ENCODE peak calls at places on chromosome 14, in five cellular contexts. F, K, Q, U and Z are unnamed samples. For H3K4me1, the result is how much of the 10 kb centered on the place peaks cover.

GRCh38 chr14:69715725-69716482 is 51.0 kb upstream of the SRSF5 start:
- DNase-seq in F (no peak), K (peak), Q (peak), U (no peak), Z (no peak)

GRCh38 chr14:77037886-77038511 is 9.5 kb upstream of the IRF2BPL start:
- DNase-seq in F (no peak), K (no peak), Q (no peak), U (no peak), Z (peak)

GRCh38 chr14:68757618-68758081 is 35.2 kb downstream of the ZFP36L1 start:
- DNase-seq in F (no peak), K (peak), Q (no peak), U (no peak), Z (no peak)

GRCh38 chr14:90568405-90568804 is 171.6 kb downstream of the CALM1 start:
- DNase-seq in F (no peak), K (peak), Q (no peak), U (no peak), Z (no peak)

GRCh38 chr14:37545174-37545573 is 49.9 kb downstream of the FOXA1 start:
- DNase-seq in F (no peak), K (no peak), Q (no peak), U (no peak), Z (no peak)

GRCh38 chr14:94611179-94611578 is 1.0 kb upstream of the SERPINA3 start:
- DNase-seq in F (no peak), K (no peak), Q (no peak), U (no peak), Z (no peak)

GRCh38 chr14:93274055-93274806 is 58.6 kb downstream of the BTBD7 start:
- DNase-seq in F (no peak), K (no peak), Q (no peak), U (no peak), Z (no peak)

GRCh38 chr14:100747021-100747586 is 20.4 kb downstream of the DLK1 start:
- DNase-seq in F (peak), K (no peak), Q (no peak), U (no peak), Z (no peak)

GRCh38 chr14:31208546-31209424 is 1.2 kb upstream of the HECTD1 start:
- DNase-seq in F (no peak), K (no peak), Q (no peak), U (no peak), Z (no peak)

GRCh38 chr14:61280092-61280525 is 1.0 kb downstream of the TMEM30B start:
- DNase-seq in F (no peak), K (no peak), Q (peak), U (peak), Z (no peak)

DNA sequence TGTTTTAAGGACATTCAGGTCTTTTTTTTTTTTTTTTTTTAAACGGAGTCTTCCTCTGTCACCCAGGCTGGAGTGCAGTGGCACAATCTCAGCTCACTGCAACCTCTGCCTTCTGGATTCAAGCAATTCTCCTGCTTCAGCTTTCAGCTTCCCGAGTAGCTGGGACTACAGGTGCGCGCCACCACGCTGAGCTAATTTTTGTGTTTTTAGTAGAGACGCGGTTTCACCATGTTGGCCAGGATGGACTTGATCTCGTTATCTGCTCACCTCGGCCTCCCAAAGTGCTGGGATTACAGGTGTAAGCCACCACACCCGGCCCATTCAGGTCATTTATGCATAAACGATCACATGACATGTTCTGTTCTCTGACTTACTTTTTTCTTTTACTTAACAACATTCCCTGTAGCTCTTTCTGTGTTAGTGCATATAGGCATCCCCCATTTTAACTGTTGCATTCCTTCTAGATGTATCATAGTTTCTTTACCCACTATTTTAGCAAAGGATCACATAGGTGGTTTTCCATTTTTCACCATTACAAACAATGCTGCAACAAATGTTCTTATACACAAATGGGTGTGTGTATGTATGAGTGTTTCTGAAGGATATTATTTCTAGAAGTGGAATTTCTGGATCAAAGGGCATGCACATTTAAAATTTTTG is 74.2 kb downstream of the ARF6 start:
- DNase-seq in F (no peak), K (no peak), Q (no peak), U (no peak), Z (no peak)
- H3K4me1 ChIP-seq in F (half or more), K (under half), Q (under half), U (under half), Z (under half)

GRCh38 chr14:22178330-22178981 is 410.6 kb downstream of the DAD1 start:
- DNase-seq in F (no peak), K (no peak), Q (no peak), U (no peak), Z (no peak)
- H3K4me3 ChIP-seq in F (no peak), K (no peak), Q (no peak), U (no peak), Z (no peak)

DNA sequence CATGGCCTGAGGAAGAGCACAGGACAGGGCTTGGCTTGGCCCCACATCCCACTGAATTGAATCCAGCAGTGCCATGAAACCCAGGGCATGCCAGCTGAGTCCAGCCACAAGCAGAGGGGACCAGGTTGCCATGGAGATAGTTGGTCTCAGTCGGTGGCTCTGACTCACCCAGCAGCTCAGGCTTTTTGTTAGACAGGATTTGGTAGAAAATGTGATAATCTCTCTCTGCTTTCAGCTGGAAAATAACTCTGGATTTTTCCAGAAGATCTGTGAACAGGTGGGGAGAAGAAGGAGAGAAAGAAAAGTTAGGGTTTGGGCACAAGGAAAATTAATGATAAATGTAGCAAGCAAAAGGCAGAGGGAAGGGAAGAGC is 4.7 kb downstream of the MYH7 start:
- DNase-seq in F (no peak), K (no peak), Q (no peak), U (no peak), Z (no peak)
- H3K27ac ChIP-seq in F (no peak), K (no peak), Q (no peak), U (no peak), Z (no peak)

GRCh38 chr14:51394391-51394790 is 154.3 kb downstream of the TMX1 start:
- DNase-seq in F (no peak), K (no peak), Q (no peak), U (no peak), Z (no peak)
- H3K4me1 ChIP-seq in F (under half), K (under half), Q (under half), U (under half), Z (under half)

DNA sequence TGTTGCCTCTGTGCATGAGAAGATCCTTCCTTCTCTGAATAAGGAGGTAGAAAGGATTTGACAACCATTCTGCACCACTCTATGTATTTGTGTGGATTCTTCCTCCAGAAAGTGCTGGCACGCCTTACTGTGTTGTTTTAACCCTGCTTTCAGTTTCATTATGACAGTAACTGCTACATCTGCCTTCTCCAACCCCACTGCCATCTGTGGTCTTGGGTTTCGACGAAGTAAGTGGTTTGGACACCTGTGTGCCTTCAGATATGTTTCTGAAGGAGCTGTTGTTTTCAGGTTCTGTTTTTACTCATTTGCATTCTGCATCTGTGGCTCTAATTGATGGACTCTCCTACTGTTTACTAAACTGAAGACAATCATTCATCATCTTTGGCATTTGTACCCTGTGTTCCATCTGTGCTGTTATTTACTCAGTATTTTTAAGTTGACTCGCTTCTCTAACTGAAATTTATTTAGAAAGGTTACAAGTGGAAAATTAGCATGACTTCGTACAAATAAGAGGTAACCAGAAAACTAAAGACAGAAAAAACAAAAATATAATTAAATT is 4.1 kb downstream of the TSHR start:
- DNase-seq in F (no peak), K (no peak), Q (no peak), U (no peak), Z (no peak)
- H3K4me3 ChIP-seq in F (no peak), K (no peak), Q (no peak), U (no peak), Z (peak)

GRCh38 chr14:106419432-106419831 is 893.0 kb downstream of the TMEM121 start:
- DNase-seq in F (no peak), K (no peak), Q (no peak), U (no peak), Z (no peak)
- H3K27ac ChIP-seq in F (no peak), K (no peak), Q (no peak), U (no peak), Z (no peak)